ENCODE peak calls at places on chromosome 2, in six cellular contexts. One of them, this sample, is unnamed.

GRCh38 chr2:177724398-177725287 is 332.1 kb downstream of the AGPS start:
- DNase-seq in trophoblast cell: peak
- DNase-seq in lower lobe of right lung: no peak
- DNase-seq in dorsolateral prefrontal cortex: peak
- DNase-seq in upper lobe of left lung: no peak
- DNase-seq in heart right ventricle: peak
- DNase-seq in this sample: no peak

GRCh38 chr2:16686641-16687040 is 21.0 kb upstream of the CYRIA start:
- DNase-seq in heart right ventricle: no peak
- DNase-seq in upper lobe of left lung: no peak
- DNase-seq in dorsolateral prefrontal cortex: no peak
- DNase-seq in trophoblast cell: peak
- DNase-seq in lower lobe of right lung: no peak
- DNase-seq in this sample: no peak

GRCh38 chr2:240319855-240320560 is 115.5 kb upstream of the GPC1 start:
- DNase-seq in trophoblast cell: no peak
- DNase-seq in dorsolateral prefrontal cortex: peak
- DNase-seq in heart right ventricle: peak
- DNase-seq in lower lobe of right lung: no peak
- DNase-seq in upper lobe of left lung: peak
- DNase-seq in this sample: peak

GRCh38 chr2:239263231-239263936 is 137.4 kb downstream of the HDAC4 start:
- DNase-seq in lower lobe of right lung: no peak
- DNase-seq in upper lobe of left lung: peak
- DNase-seq in heart right ventricle: no peak
- DNase-seq in trophoblast cell: no peak
- DNase-seq in dorsolateral prefrontal cortex: peak
- DNase-seq in this sample: no peak

GRCh38 chr2:144770616-144771230 is 250.8 kb upstream of the ZEB2 start:
- DNase-seq in heart right ventricle: no peak
- DNase-seq in dorsolateral prefrontal cortex: no peak
- DNase-seq in upper lobe of left lung: no peak
- DNase-seq in trophoblast cell: no peak
- DNase-seq in lower lobe of right lung: no peak
- DNase-seq in this sample: no peak

GRCh38 chr2:222315443-222316121 is 16.8 kb upstream of the PAX3 start:
- DNase-seq in upper lobe of left lung: no peak
- DNase-seq in dorsolateral prefrontal cortex: no peak
- DNase-seq in lower lobe of right lung: no peak
- DNase-seq in trophoblast cell: no peak
- DNase-seq in heart right ventricle: no peak
- DNase-seq in this sample: no peak

GRCh38 chr2:23651187-23651983 is 266.4 kb downstream of the KLHL29 start:
- DNase-seq in dorsolateral prefrontal cortex: no peak
- DNase-seq in trophoblast cell: no peak
- DNase-seq in upper lobe of left lung: no peak
- DNase-seq in heart right ventricle: no peak
- DNase-seq in lower lobe of right lung: no peak
- DNase-seq in this sample: peak

GRCh38 chr2:15726321-15727057 is 134.8 kb downstream of the DDX1 start:
- DNase-seq in upper lobe of left lung: no peak
- DNase-seq in dorsolateral prefrontal cortex: no peak
- DNase-seq in lower lobe of right lung: no peak
- DNase-seq in trophoblast cell: no peak
- DNase-seq in heart right ventricle: no peak
- DNase-seq in this sample: no peak

GRCh38 chr2:46308081-46308480 is 10.9 kb downstream of the EPAS1 start:
- DNase-seq in trophoblast cell: no peak
- DNase-seq in dorsolateral prefrontal cortex: no peak
- DNase-seq in lower lobe of right lung: no peak
- DNase-seq in heart right ventricle: no peak
- DNase-seq in upper lobe of left lung: no peak
- DNase-seq in this sample: no peak

GRCh38 chr2:241560883-241561474 is 2.4 kb downstream of the BOK start:
- DNase-seq in dorsolateral prefrontal cortex: peak
- DNase-seq in lower lobe of right lung: no peak
- DNase-seq in heart right ventricle: no peak
- DNase-seq in trophoblast cell: no peak
- DNase-seq in upper lobe of left lung: peak
- DNase-seq in this sample: no peak

GRCh38 chr2:219571311-219572236 is at the start of gene OBSL1:
- DNase-seq in dorsolateral prefrontal cortex: peak
- DNase-seq in heart right ventricle: peak
- DNase-seq in trophoblast cell: peak
- DNase-seq in lower lobe of right lung: peak
- DNase-seq in upper lobe of left lung: peak
- DNase-seq in this sample: peak

DNA sequence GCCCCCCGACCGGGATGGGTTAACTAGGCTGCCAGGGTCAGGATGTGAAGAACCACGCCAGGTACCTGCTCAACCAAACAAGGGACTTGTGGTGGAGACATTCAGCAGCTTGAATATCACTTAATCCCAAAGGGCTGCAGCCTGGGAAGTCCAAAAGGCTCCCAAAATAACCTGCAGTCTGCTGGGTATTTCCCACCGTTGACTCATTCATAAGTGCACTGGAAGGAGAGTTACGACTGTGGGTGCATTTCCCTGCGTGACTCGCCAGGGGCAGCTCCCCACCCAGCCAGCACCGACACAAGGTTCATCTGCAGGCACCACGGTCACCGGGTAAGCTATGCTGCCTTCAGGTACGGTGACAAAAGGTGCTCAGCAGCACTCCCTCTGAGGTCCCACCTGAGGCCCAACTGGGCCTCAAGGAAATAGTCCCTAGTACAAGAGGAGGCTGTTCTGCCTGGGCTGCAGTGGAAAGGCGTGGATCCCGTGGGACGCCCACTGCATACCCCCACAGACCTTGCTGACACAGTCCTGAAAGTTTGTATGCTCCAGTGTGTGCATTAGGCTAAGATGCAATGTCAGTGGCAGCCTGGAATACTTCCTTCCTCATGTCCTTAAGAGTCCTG is 86.5 kb downstream of the UXS1 start:
- DNase-seq in heart right ventricle: no peak
- DNase-seq in trophoblast cell: no peak
- DNase-seq in lower lobe of right lung: no peak
- DNase-seq in upper lobe of left lung: no peak
- DNase-seq in dorsolateral prefrontal cortex: no peak
- DNase-seq in this sample: no peak
- H3K27ac ChIP-seq in heart right ventricle: no peak
- H3K27ac ChIP-seq in trophoblast cell: no peak
- H3K27ac ChIP-seq in lower lobe of right lung: no peak
- H3K27ac ChIP-seq in upper lobe of left lung: no peak
- H3K27ac ChIP-seq in dorsolateral prefrontal cortex: no peak
- H3K27ac ChIP-seq in this sample: no peak

DNA sequence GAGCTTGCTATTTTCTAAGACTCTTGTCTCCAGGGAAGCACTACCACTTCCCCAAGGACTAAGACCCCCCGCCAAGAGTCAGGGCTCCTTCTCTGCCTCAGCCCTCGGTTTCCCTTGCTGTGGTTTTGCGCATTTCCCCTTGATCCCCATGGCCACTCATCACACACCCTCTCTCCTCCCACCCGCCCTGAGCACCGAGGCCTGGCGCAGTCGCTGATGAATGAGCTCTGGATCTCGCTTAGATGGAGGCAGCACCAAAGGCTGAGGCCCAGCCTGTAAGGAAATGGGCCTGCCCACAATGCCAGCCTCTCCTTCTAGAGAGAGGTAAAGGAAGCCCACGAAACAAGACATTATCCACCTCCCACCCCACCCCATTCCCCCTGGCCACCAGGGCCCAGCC is 96.9 kb downstream of the TNS1 start:
- DNase-seq in lower lobe of right lung: no peak
- DNase-seq in dorsolateral prefrontal cortex: no peak
- DNase-seq in trophoblast cell: no peak
- DNase-seq in heart right ventricle: no peak
- DNase-seq in upper lobe of left lung: no peak
- DNase-seq in this sample: no peak
- H3K27ac ChIP-seq in lower lobe of right lung: peak
- H3K27ac ChIP-seq in dorsolateral prefrontal cortex: peak
- H3K27ac ChIP-seq in trophoblast cell: no peak
- H3K27ac ChIP-seq in heart right ventricle: peak
- H3K27ac ChIP-seq in upper lobe of left lung: peak
- H3K27ac ChIP-seq in this sample: no peak

DNA sequence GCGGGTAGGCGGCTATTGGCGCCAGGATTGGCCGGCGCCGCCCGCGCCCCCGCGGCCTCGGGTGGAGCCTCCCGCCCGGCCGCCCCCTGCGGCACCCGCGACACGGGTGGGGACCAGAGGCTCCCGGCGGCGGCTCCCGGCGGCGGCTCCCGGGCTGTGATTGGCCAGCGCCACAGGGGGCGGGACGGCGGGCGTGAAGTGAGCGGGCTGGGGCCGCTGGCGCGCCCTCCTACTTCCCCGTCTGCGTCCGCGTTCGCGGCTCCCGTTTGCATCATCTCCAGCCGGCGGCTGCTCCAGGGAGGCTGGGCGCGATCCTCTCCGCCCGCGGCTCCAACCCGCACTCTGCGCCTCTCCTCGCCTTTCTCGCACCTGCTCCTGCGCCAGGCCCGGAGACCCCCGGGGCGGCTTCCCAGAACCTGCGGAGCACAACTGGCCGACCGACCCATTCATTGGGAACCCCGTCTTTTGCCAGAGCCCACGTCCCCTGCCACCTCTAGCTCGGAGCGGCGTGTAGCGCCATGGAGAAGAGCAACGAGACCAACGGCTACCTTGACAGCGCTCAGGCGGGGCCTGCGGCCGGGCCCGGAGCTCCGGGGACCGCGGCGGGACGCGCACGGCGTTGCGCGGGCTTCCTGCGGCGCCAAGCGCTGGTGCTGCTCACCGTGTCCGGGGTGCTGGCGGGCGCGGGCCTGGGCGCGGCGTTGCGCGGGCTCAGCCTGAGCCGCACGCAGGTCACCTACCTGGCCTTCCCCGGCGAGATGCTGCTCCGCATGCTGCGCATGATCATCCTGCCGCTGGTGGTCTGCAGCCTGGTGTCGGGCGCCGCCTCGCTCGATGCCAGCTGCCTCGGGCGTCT is at the start of gene SLC1A4:
- DNase-seq in heart right ventricle: peak
- DNase-seq in dorsolateral prefrontal cortex: peak
- DNase-seq in upper lobe of left lung: peak
- DNase-seq in trophoblast cell: peak
- DNase-seq in lower lobe of right lung: peak
- DNase-seq in this sample: no peak
- H3K27ac ChIP-seq in heart right ventricle: peak
- H3K27ac ChIP-seq in dorsolateral prefrontal cortex: peak
- H3K27ac ChIP-seq in upper lobe of left lung: peak
- H3K27ac ChIP-seq in trophoblast cell: no peak
- H3K27ac ChIP-seq in lower lobe of right lung: peak
- H3K27ac ChIP-seq in this sample: peak

DNA sequence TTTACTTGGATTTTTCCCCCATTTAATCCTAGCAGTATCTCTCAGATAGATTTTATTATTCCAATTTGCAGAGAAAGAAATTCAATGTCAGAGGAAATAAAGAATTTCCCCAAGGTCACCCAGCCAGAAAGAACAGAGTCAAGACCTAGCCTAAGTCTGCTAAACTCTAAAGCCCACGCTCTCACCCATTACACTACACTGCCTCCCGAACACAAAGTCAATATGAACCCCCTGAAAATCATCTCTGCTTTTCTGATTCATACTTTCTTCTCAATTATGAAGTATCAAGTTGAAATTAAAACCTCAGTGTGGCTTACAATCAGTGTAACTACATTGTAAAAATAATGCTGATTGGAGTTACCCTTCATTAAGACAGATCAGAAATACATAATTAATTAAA is 89.6 kb downstream of the METTL8 start:
- DNase-seq in lower lobe of right lung: no peak
- DNase-seq in dorsolateral prefrontal cortex: no peak
- DNase-seq in trophoblast cell: no peak
- DNase-seq in upper lobe of left lung: no peak
- DNase-seq in heart right ventricle: no peak
- DNase-seq in this sample: no peak
- H3K27ac ChIP-seq in lower lobe of right lung: no peak
- H3K27ac ChIP-seq in dorsolateral prefrontal cortex: no peak
- H3K27ac ChIP-seq in trophoblast cell: no peak
- H3K27ac ChIP-seq in upper lobe of left lung: no peak
- H3K27ac ChIP-seq in heart right ventricle: no peak
- H3K27ac ChIP-seq in this sample: no peak

GRCh38 chr2:38736035-38736320 is 15.2 kb downstream of the SRSF7 start:
- DNase-seq in upper lobe of left lung: no peak
- DNase-seq in heart right ventricle: no peak
- DNase-seq in trophoblast cell: no peak
- DNase-seq in lower lobe of right lung: no peak
- DNase-seq in dorsolateral prefrontal cortex: no peak
- DNase-seq in this sample: no peak
- H3K27ac ChIP-seq in upper lobe of left lung: no peak
- H3K27ac ChIP-seq in heart right ventricle: no peak
- H3K27ac ChIP-seq in trophoblast cell: no peak
- H3K27ac ChIP-seq in lower lobe of right lung: no peak
- H3K27ac ChIP-seq in dorsolateral prefrontal cortex: no peak
- H3K27ac ChIP-seq in this sample: no peak

DNA sequence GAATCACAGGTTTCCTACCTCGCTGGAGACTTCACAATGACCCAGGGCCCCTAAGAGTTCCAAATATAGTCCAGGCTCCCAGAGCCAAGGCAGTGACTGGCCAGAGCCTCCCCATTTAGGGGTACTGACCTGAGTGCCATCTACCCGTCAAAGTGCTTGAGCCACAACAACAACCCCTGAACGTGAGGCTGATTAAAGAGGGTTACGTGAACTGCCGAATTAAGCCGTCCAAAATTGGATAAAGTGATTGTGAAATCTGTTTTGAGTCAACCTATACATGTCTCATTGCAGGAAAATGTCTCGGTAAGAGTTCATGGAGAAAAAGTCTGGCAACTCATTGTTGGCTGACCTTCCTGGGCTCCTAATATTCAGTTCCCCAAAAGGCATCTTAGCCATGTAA is 116.4 kb downstream of the TTC32 start:
- DNase-seq in trophoblast cell: no peak
- DNase-seq in upper lobe of left lung: no peak
- DNase-seq in dorsolateral prefrontal cortex: no peak
- DNase-seq in heart right ventricle: peak
- DNase-seq in lower lobe of right lung: no peak
- DNase-seq in this sample: no peak
- H3K27ac ChIP-seq in trophoblast cell: peak
- H3K27ac ChIP-seq in upper lobe of left lung: no peak
- H3K27ac ChIP-seq in dorsolateral prefrontal cortex: no peak
- H3K27ac ChIP-seq in heart right ventricle: no peak
- H3K27ac ChIP-seq in lower lobe of right lung: no peak
- H3K27ac ChIP-seq in this sample: no peak

DNA sequence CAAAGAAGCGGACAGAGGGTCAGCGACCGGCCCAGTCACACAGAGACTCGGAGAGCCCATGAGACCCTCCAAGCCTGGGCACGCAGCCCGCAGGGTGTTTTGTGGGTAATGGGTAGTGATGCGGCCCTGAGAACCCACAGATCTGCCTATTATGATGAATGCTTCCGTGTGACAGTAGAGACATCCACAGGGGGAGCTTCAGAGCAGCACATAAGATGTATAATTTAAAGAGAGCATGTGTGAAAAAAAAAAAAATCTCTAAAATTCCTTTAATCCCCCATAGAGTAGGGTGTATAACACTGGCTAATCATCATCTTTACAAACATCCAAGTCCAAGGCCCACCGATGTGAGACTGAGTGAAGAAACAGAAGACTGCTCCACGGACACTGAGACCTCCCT is 34.6 kb downstream of the BIN1 start:
- DNase-seq in upper lobe of left lung: no peak
- DNase-seq in heart right ventricle: no peak
- DNase-seq in lower lobe of right lung: no peak
- DNase-seq in dorsolateral prefrontal cortex: no peak
- DNase-seq in trophoblast cell: no peak
- DNase-seq in this sample: no peak
- H3K27ac ChIP-seq in upper lobe of left lung: no peak
- H3K27ac ChIP-seq in heart right ventricle: no peak
- H3K27ac ChIP-seq in lower lobe of right lung: no peak
- H3K27ac ChIP-seq in dorsolateral prefrontal cortex: peak
- H3K27ac ChIP-seq in trophoblast cell: no peak
- H3K27ac ChIP-seq in this sample: no peak